ENCODE peak calls at places on chromosomes 2 and 18, in four cellular contexts. J is HCT116, M is IMR-90, W is astrocyte. O is an unnamed sample.

GRCh38 chr18:31162825-31163435 is at the start of gene DSC1:
- DNase-seq in J (no peak), M (no peak), W (no peak), O (no peak)

GRCh38 chr2:161825429-161825828 is 201.2 kb downstream of the SLC4A10 start:
- DNase-seq in J (no peak), M (no peak), W (no peak), O (no peak)

GRCh38 chr2:45607701-45608100 is 3.4 kb downstream of the SRBD1 start:
- DNase-seq in J (peak; percentile 26), M (no peak), W (no peak), O (peak; percentile 47)

GRCh38 chr2:218311543-218311884 is 19.2 kb upstream of the TMBIM1 start:
- DNase-seq in J (no peak), M (no peak), W (no peak), O (no peak)

GRCh38 chr2:165745916-165746315 is 48.1 kb downstream of the GALNT3 start:
- DNase-seq in J (no peak), M (no peak), W (peak; percentile 80), O (no peak)

GRCh38 chr18:61679836-61680235 is 213.0 kb downstream of the RNF152 start:
- DNase-seq in J (no peak), M (no peak), W (no peak), O (no peak)

GRCh38 chr2:122528061-122528460 is 772.6 kb downstream of the TSN start:
- DNase-seq in J (no peak), M (no peak), W (peak; percentile 13), O (peak; percentile 50)

GRCh38 chr2:229445501-229446294 is 174.6 kb upstream of the PID1 start:
- DNase-seq in J (no peak), M (peak; percentile 16), W (peak; percentile 75), O (no peak)

GRCh38 chr2:237529452-237530402 is 36.6 kb upstream of the PRLH start:
- DNase-seq in J (no peak), M (no peak), W (no peak), O (peak; percentile 56)

GRCh38 chr18:11800947-11801346 is 50.3 kb upstream of the CHMP1B start:
- DNase-seq in J (no peak), M (no peak), W (no peak), O (no peak)

GRCh38 chr2:138500592-138501426 is 761 bp upstream of the SPOPL start:
- DNase-seq in J (no peak), M (no peak), W (no peak), O (peak; percentile 70)

GRCh38 chr2:191436368-191437055 is 191.3 kb downstream of the MYO1B start:
- DNase-seq in J (no peak), M (no peak), W (no peak), O (no peak)

GRCh38 chr2:41763091-41763490 is 284.7 kb upstream of the PKDCC start:
- DNase-seq in J (no peak), M (no peak), W (no peak), O (no peak)

GRCh38 chr2:240906141-240906910 is at the start of gene CROCC2:
- DNase-seq in J (no peak), M (no peak), W (no peak), O (peak; percentile 87)

GRCh38 chr18:61948196-61948800 is 55.5 kb upstream of the RNF152 start:
- DNase-seq in J (no peak), M (peak; percentile 59), W (peak; percentile 63), O (no peak)

GRCh38 chr18:49520661-49521145 is 33.7 kb upstream of the C18orf32 start:
- DNase-seq in J (no peak), M (peak; percentile 11), W (peak; percentile 22), O (no peak)

GRCh38 chr2:97797355-97797754 is 84.0 kb downstream of the ZAP70 start:
- DNase-seq in J (no peak), M (peak; percentile 30), W (no peak), O (no peak)

GRCh38 chr2:97792416-97792815 is 79.0 kb downstream of the ZAP70 start:
- DNase-seq in J (no peak), M (no peak), W (no peak), O (no peak)

GRCh38 chr2:97796465-97797126 is 83.2 kb downstream of the ZAP70 start:
- DNase-seq in J (no peak), M (no peak), W (no peak), O (no peak)
- H2AFZ ChIP-seq in J (no peak overlapping the region), M (no peak overlapping the region), W (no peak overlapping the region), O (no peak overlapping the region)

GRCh38 chr18:44681039-44681595 is 429 bp downstream of the SETBP1 start:
- DNase-seq in J (no peak), M (no peak), W (no peak), O (peak; percentile 73)
- H2AFZ ChIP-seq in J (no peak overlapping the region), M (no peak overlapping the region), W (peak overlapping the region; percentile 50), O (peak overlapping the region; percentile 53)

DNA sequence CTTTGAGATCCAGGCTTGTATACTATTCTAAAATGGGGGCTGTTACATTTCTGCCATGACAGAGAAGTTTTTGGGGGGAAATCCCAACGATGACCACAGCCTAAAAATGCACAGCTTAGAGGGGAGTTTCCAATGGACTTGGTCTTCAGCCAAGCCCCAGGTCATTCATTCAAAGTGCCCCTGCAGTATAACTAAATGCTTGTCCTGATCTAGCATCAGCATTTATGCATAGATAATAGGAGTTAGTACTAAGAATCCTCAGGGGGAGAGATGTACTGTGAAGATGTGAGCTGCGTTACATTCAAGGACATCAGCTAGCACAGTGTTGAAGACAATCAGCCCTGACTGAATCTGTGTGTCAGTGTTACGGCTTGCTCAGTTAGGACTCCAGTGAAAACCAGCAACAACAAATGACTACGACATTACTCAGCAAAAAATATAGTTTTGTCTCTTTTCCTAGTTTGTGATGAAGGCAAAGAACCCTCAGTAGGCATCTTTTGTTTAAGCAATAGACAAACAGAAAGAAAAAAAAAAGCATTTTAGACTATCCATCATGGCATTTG is 160.9 kb downstream of the ZEB2 start:
- DNase-seq in J (no peak), M (peak; percentile 71), W (peak; percentile 66), O (peak; percentile 70)
- H2AFZ ChIP-seq in J (peak overlapping the region; percentile 83), M (peak overlapping the region; percentile 60), W (peak overlapping the region; percentile 44), O (peak overlapping the region; percentile 52)

GRCh38 chr2:37706334-37706733 is 34.9 kb upstream of the CDC42EP3 start:
- DNase-seq in J (no peak), M (no peak), W (no peak), O (no peak)
- H2AFZ ChIP-seq in J (no peak overlapping the region), M (peak overlapping the region; percentile 28), W (no peak overlapping the region), O (peak overlapping the region; percentile 89)

DNA sequence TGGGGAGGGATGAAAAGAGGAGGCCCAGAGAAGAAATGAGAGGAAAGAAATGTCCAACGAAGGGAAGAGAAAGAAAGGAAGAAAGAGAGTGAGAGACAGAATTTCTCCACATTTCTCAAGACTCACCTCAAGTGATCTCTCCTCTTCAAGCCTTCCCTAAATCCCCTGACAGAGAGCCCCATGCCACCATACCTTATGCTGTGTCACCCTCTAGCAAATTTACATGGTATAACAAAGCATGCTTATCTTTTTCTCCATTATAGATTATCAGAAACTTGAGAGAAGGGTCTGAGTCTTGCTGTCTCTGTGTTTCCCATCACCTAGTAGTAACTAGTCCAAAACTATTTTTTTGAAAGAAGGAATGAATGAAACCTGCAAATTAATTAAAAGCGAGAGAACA is 1208.4 kb downstream of the DPP10 start:
- DNase-seq in J (no peak), M (no peak), W (no peak), O (no peak)
- H2AFZ ChIP-seq in J (no peak overlapping the region), M (no peak overlapping the region), W (no peak overlapping the region), O (no peak overlapping the region)

DNA sequence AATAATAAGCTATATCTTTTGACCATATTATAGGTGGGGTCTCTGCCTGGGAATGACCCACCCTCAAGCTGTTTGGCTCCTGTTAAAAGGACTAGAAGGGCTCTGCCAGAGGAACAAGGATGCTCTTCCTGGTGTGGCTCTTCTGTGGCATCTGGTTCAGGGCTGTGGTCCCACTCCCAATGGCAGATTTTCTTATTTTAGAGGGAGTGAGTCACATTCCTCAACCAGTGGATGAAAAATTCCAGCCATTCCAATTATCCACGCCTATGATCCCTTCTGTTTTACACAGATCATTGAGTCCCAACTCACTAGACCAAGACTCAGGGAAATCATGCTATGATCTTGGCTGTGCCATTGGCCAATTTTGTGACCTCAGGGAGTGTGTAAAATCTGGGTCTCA is 120.0 kb downstream of the PARD3B start:
- DNase-seq in J (no peak), M (peak; percentile 60), W (peak; percentile 89), O (no peak)
- H2AFZ ChIP-seq in J (no peak overlapping the region), M (peak overlapping the region; percentile 52), W (no peak overlapping the region), O (peak overlapping the region; percentile 8)

GRCh38 chr2:11103984-11104793 is 51.1 kb upstream of the SLC66A3 start:
- DNase-seq in J (no peak), M (no peak), W (no peak), O (no peak)
- H2AFZ ChIP-seq in J (no peak overlapping the region), M (no peak overlapping the region), W (no peak overlapping the region), O (no peak overlapping the region)

GRCh38 chr2:177247693-177248262 is 16.7 kb downstream of the NFE2L2 start:
- DNase-seq in J (no peak), M (no peak), W (no peak), O (no peak)
- H2AFZ ChIP-seq in J (no peak overlapping the region), M (no peak overlapping the region), W (no peak overlapping the region), O (no peak overlapping the region)

GRCh38 chr18:80108739-80109675 is at the start of gene ADNP2:
- DNase-seq in J (peak; percentile 97), M (peak; percentile 96), W (peak; percentile 88), O (peak; percentile 98)
- H2AFZ ChIP-seq in J (peak within 1 kb of the TSS; percentile 82), M (peak within 1 kb of the TSS; percentile 95), W (peak within 1 kb of the TSS; percentile 79), O (peak within 1 kb of the TSS; percentile 89)

GRCh38 chr2:120586507-120587283 is 149.0 kb upstream of the GLI2 start:
- DNase-seq in J (no peak), M (no peak), W (no peak), O (peak; percentile 62)
- H2AFZ ChIP-seq in J (no peak overlapping the region), M (peak overlapping the region; percentile 81), W (peak overlapping the region; percentile 71), O (peak overlapping the region; percentile 42)

O was measured in osteoblast.